ENCODE peak calls at places on chromosomes 11 and 22, in six cellular contexts. R is fibroblast of mammary gland, Z is nephron progenitor cell, N is HCT116, Y is cardiac fibroblast, Q is osteoblast. U is an unnamed sample.

GRCh38 chr11:108873305-108873704 is 208.4 kb downstream of the DDX10 start:
- DNase-seq in Y (peak), Z (no peak), R (no peak), Q (peak), N (no peak), U (no peak)

GRCh38 chr22:50691521-50691920 is 18.9 kb downstream of the SHANK3 start:
- DNase-seq in N (peak), R (peak), Q (peak), Y (peak), Z (peak), U (no peak)

GRCh38 chr22:17970205-17970708 is 54.1 kb downstream of the MICAL3 start:
- DNase-seq in N (no peak), Y (peak), Q (no peak), Z (no peak), R (peak), U (no peak)

GRCh38 chr11:123429851-123430735 is at the start of gene GRAMD1B:
- DNase-seq in N (no peak), Q (peak), Z (peak), R (peak), Y (peak), U (peak)

GRCh38 chr22:20319041-20319744 is 667 bp downstream of the DGCR6L start:
- DNase-seq in Y (peak), R (no peak), Q (no peak), Z (peak), N (no peak), U (no peak)

GRCh38 chr22:49691256-49691655 is 136.4 kb downstream of the BRD1 start:
- DNase-seq in Q (no peak), Z (no peak), Y (no peak), N (no peak), R (no peak), U (no peak)

GRCh38 chr11:36456136-36456535 is 53.9 kb downstream of the TRAF6 start:
- DNase-seq in Y (no peak), R (peak), Z (no peak), Q (peak), N (no peak), U (no peak)

GRCh38 chr11:126824035-126824607 is 176.4 kb downstream of the KIRREL3 start:
- DNase-seq in R (no peak), Q (no peak), Y (no peak), Z (no peak), N (no peak), U (no peak)

GRCh38 chr11:70566768-70567530 is 168.6 kb downstream of the CTTN start:
- DNase-seq in N (no peak), R (no peak), Y (no peak), Q (peak), Z (no peak), U (peak)

GRCh38 chr11:128565881-128566280 is 21.5 kb downstream of the ETS1 start:
- DNase-seq in N (no peak), R (no peak), Y (no peak), Q (no peak), Z (no peak), U (no peak)

GRCh38 chr11:54927704-54928103 is 221.1 kb downstream of the OR4A5 start:
- DNase-seq in R (no peak), Z (no peak), N (no peak), Y (no peak), Q (no peak), U (no peak)

GRCh38 chr11:107770546-107770945 is 58.7 kb upstream of the SLN start:
- DNase-seq in Z (no peak), N (no peak), Q (peak), R (peak), Y (peak), U (no peak)

GRCh38 chr11:122344281-122344680 is 228.3 kb upstream of the BLID start:
- DNase-seq in Y (peak), Q (peak), R (peak), N (no peak), Z (no peak), U (no peak)

GRCh38 chr22:36055376-36056310 is 27.0 kb upstream of the RBFOX2 start:
- DNase-seq in Q (peak), Z (peak), Y (no peak), N (no peak), R (peak), U (no peak)

DNA sequence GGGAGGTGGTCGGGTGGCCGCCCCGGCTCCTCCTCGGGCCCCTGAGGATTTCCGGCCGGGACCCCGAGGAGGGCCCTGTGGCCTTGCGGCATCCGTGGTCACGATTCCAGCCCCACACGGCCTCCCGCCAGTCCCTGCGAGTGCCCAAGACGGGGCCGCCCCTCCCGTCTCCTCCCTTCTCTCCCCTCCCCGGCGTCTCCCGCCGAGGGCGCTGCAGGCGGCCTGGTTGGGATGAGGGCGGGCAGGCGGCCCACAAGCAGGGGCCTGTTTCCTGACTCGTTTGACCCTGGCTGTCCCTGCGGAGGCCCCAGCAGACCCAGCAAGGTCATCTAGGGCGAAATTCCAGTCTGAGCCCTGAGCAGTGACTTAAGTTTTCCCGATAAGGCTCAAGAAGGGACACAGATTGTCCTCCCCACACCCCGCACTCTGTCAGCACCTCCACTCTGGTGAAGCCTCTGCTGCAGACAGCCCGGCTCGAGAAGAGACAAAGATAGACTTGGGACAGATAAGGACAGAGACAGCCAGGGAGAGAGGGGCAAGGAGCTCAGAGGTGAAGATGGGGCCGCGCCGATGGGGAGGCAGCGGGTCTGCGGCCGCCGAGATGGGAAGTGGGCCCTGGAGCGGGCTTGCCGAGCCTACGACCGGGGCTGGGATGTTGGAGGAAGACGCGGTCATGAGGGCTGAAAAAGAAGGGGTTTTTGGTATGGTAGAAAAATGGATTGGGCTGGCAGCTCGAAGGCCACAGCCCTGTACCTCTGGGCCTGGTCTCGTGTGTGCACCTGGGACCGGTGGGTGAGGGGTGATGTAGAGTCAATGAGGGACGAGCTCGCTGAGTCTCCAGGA is 95.0 kb downstream of the SWAP70 start:
- DNase-seq in Y (peak), R (peak), N (peak), Z (peak), Q (peak), U (peak)
- TF ChIP-seq CTCF in Y (no peak), R (peak), N (no peak), Z (no peak), Q (no peak), U (no peak)

GRCh38 chr11:88281317-88281712 is 56.2 kb downstream of the CTSC start:
- DNase-seq in Y (peak), N (no peak), Z (no peak), R (peak), Q (no peak), U (no peak)
- TF ChIP-seq CTCF in Y (peak), N (peak), Z (no peak), R (peak), Q (peak), U (no peak)

DNA sequence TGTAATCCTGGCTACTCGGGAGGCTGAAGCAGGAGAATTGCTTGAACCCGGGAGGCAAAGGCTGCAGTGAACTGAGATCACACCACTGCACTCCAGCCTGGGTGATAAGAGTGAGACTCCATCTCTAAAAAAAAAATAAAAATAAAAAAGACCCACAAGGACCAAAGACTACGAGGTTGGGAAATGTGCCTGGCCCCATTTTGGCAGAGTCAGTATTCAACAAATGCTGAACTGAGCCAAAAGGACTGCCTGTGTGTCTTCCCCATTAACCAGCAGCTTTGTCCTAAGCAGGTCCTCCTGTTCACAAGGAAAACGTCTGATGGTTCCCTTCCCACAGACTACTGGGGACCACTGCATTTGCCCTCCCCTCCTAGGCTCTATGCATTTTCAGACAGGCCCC is 27.6 kb downstream of the ADORA2A start:
- DNase-seq in Q (no peak), N (no peak), Y (no peak), Z (no peak), R (no peak), U (no peak)
- TF ChIP-seq CTCF in Q (no peak), N (no peak), Y (no peak), Z (no peak), R (no peak), U (no peak)

GRCh38 chr22:46035380-46035741 is 58.4 kb upstream of the WNT7B start:
- DNase-seq in Z (no peak), Y (no peak), R (no peak), Q (no peak), N (no peak), U (no peak)

GRCh38 chr22:46035742-46036557 is 59.0 kb upstream of the WNT7B start:
- DNase-seq in N (peak), Y (peak), Z (peak), R (peak), Q (peak), U (peak)

GRCh38 chr22:46038516-46039430 is 61.8 kb upstream of the WNT7B start:
- DNase-seq in Z (no peak), Y (no peak), Q (peak), N (no peak), R (peak), U (peak)

GRCh38 chr22:46038174-46038487 is 61.2 kb upstream of the WNT7B start:
- DNase-seq in Z (no peak), N (no peak), R (no peak), Q (no peak), Y (no peak), U (no peak)

GRCh38 chr22:46036558-46037408 is 59.8 kb upstream of the WNT7B start:
- DNase-seq in Y (peak), Z (no peak), R (peak), Q (peak), N (peak), U (peak)
- TF ChIP-seq CTCF in Y (peak), Z (no peak), R (peak), Q (no peak), N (peak), U (peak)

DNA sequence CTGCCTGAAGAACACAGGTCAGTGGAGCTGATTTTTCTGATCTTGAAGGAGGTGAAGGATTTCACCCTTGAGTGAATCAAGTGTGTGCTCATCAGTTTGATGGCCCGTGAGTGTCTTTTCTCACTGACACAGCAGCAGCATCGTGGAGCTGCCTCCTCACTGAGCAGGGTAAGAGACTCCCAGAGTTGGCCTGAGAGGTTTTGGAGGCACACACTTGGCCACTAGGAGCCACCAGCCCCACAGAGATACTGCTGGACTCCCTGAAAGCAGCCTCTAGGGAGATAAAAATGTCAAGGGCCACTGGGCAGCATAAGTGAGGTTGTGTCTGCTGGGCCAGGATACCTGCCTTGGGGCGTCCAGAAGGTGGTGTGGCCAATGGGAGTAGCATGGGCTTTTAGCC is 245.4 kb downstream of the GRIK4 start:
- DNase-seq in Q (no peak), Y (no peak), N (no peak), R (no peak), Z (no peak), U (no peak)
- TF ChIP-seq CTCF in Q (no peak), Y (no peak), N (no peak), R (no peak), Z (no peak), U (no peak)

GRCh38 chr22:26172389-26172990 is 3.2 kb downstream of the SEZ6L start:
- DNase-seq in Y (peak), Q (peak), Z (peak), N (peak), R (peak), U (no peak)
- TF ChIP-seq CTCF in Y (peak), Q (peak), Z (peak), N (peak), R (peak), U (peak)

GRCh38 chr11:110886241-110886640 is 174.0 kb upstream of the ARHGAP20 start:
- DNase-seq in Q (no peak), Z (no peak), Y (no peak), N (no peak), R (no peak), U (no peak)

GRCh38 chr11:110891411-110891810 is 179.2 kb upstream of the ARHGAP20 start:
- DNase-seq in Q (peak), N (no peak), Z (no peak), R (peak), Y (peak), U (no peak)

GRCh38 chr11:110894224-110894623 is 182.0 kb upstream of the ARHGAP20 start:
- DNase-seq in Y (no peak), N (no peak), Z (no peak), Q (no peak), R (no peak), U (no peak)

GRCh38 chr11:110892741-110893285 is 180.6 kb upstream of the ARHGAP20 start:
- DNase-seq in Z (no peak), R (no peak), Q (no peak), N (no peak), Y (peak), U (no peak)

GRCh38 chr11:110890995-110891394 is 178.8 kb upstream of the ARHGAP20 start:
- DNase-seq in Y (no peak), Q (no peak), R (no peak), Z (no peak), N (no peak), U (no peak)
- TF ChIP-seq CTCF in Y (no peak), Q (no peak), R (no peak), Z (no peak), N (no peak), U (no peak)

DNA sequence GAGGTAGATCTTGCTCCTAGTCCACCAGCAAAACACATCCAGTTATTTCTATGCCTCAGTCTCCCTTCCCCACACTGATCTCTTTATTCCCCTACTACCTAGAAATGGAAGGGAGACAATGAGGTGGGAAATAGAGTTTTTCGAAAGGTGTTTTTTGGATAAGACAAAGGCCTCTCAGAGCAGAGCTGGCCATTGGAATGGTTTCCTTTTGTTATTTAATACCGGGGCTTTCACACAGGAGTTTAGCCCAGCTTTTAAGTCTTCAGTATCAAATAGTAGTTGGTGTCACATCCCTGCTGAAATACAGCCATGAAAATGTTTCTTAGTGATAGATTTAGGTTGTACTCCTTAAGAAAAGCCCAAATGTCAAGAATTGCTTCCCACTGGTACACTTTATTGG is 65.4 kb upstream of the B3GAT1 start:
- DNase-seq in N (no peak), Y (no peak), Q (no peak), R (no peak), Z (no peak), U (no peak)
- TF ChIP-seq CTCF in N (no peak), Y (no peak), Q (no peak), R (no peak), Z (no peak), U (no peak)